ENCODE peak calls at places on chromosomes 4 and X, in four cellular contexts. One of them, this sample, is unnamed.

GRCh38 chr4:10640535-10641159 is 43.9 kb downstream of the CLNK start:
- DNase-seq in breast epithelium: no peak
- DNase-seq in lung: no peak
- DNase-seq in left ventricle myocardium inferior: peak; percentile 15
- DNase-seq in this sample: no peak

GRCh38 chr4:100288167-100288566 is 97.9 kb upstream of the DDIT4L start:
- DNase-seq in left ventricle myocardium inferior: no peak
- DNase-seq in breast epithelium: no peak
- DNase-seq in lung: no peak
- DNase-seq in this sample: no peak

GRCh38 chr4:41890085-41890484 is 45.1 kb upstream of the TMEM33 start:
- DNase-seq in left ventricle myocardium inferior: no peak
- DNase-seq in breast epithelium: no peak
- DNase-seq in lung: no peak
- DNase-seq in this sample: no peak

GRCh38 chr4:5927747-5928146 is 34.9 kb upstream of the CRMP1 start:
- DNase-seq in breast epithelium: no peak
- DNase-seq in left ventricle myocardium inferior: no peak
- DNase-seq in lung: no peak
- DNase-seq in this sample: no peak

GRCh38 chr4:132557660-132558059 is 591.4 kb upstream of the PCDH10 start:
- DNase-seq in left ventricle myocardium inferior: no peak
- DNase-seq in lung: no peak
- DNase-seq in breast epithelium: no peak
- DNase-seq in this sample: no peak

GRCh38 chr4:157012781-157013180 is 41.2 kb upstream of the PDGFC start:
- DNase-seq in left ventricle myocardium inferior: no peak
- DNase-seq in breast epithelium: no peak
- DNase-seq in lung: no peak
- DNase-seq in this sample: no peak

GRCh38 chr4:129223955-129224354 is 128.0 kb downstream of the C4orf33 start:
- DNase-seq in left ventricle myocardium inferior: no peak
- DNase-seq in breast epithelium: no peak
- DNase-seq in lung: no peak
- DNase-seq in this sample: no peak

GRCh38 chr4:33577798-33578197 is 2666.5 kb downstream of the ARAP2 start:
- DNase-seq in lung: no peak
- DNase-seq in left ventricle myocardium inferior: no peak
- DNase-seq in breast epithelium: no peak
- DNase-seq in this sample: no peak

GRCh38 chr4:179325181-179325580 is 1882.9 kb upstream of the AGA start:
- DNase-seq in lung: no peak
- DNase-seq in breast epithelium: no peak
- DNase-seq in left ventricle myocardium inferior: no peak
- DNase-seq in this sample: no peak
- H3K9me3 ChIP-seq in lung: no peaks in the 10 kb centered on the region
- H3K9me3 ChIP-seq in breast epithelium: no peaks in the 10 kb centered on the region
- H3K9me3 ChIP-seq in left ventricle myocardium inferior: no peaks in the 10 kb centered on the region
- H3K9me3 ChIP-seq in this sample: no peaks in the 10 kb centered on the region

GRCh38 chr4:110634320-110635154 is 11.7 kb upstream of the PITX2 start:
- DNase-seq in breast epithelium: no peak
- DNase-seq in lung: no peak
- DNase-seq in left ventricle myocardium inferior: no peak
- DNase-seq in this sample: no peak
- H3K9me3 ChIP-seq in breast epithelium: no peaks in the 10 kb centered on the region
- H3K9me3 ChIP-seq in lung: no peaks in the 10 kb centered on the region
- H3K9me3 ChIP-seq in left ventricle myocardium inferior: no peaks in the 10 kb centered on the region
- H3K9me3 ChIP-seq in this sample: no peaks in the 10 kb centered on the region

GRCh38 chrX:73852022-73852421 is 289.0 kb downstream of the CHIC1 start:
- DNase-seq in breast epithelium: no peak
- DNase-seq in left ventricle myocardium inferior: no peak
- DNase-seq in lung: no peak
- DNase-seq in this sample: no peak
- H3K9me3 ChIP-seq in breast epithelium: no peaks in the 10 kb centered on the region
- H3K9me3 ChIP-seq in left ventricle myocardium inferior: no peaks in the 10 kb centered on the region
- H3K9me3 ChIP-seq in lung: no peaks in the 10 kb centered on the region
- H3K9me3 ChIP-seq in this sample: no peaks in the 10 kb centered on the region

GRCh38 chrX:128699716-128700285 is 647.6 kb upstream of the ACTRT1 start:
- DNase-seq in lung: no peak
- DNase-seq in breast epithelium: no peak
- DNase-seq in left ventricle myocardium inferior: no peak
- DNase-seq in this sample: no peak
- H3K9me3 ChIP-seq in lung: no peaks in the 10 kb centered on the region
- H3K9me3 ChIP-seq in breast epithelium: no peaks in the 10 kb centered on the region
- H3K9me3 ChIP-seq in left ventricle myocardium inferior: no peaks in the 10 kb centered on the region
- H3K9me3 ChIP-seq in this sample: no peaks in the 10 kb centered on the region

DNA sequence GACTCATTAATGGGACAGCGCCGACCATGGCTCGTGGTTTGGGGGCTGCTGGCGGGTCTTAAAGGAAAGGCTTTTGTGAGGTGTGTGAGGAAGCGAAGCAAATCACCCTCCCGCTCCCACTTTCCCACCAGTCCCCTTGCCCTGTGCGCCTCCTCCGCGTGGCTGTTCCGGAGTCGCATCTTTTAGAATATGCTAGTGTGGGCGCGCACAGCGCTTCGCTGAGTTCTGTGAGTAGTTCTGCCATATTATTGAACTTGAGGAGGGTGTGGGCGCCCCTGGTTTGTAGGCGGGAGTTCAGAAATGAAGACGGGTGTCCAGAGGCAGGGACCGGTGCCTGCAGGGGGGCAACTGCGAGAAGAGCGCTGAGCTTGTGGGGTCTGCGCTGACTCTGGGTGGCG is 49.1 kb downstream of the ZNF141 start:
- DNase-seq in lung: no peak
- DNase-seq in breast epithelium: no peak
- DNase-seq in left ventricle myocardium inferior: no peak
- DNase-seq in this sample: no peak
- H3K9me3 ChIP-seq in lung: peaks cover 17% of the 10 kb centered on the region
- H3K9me3 ChIP-seq in breast epithelium: peaks cover 98% of the 10 kb centered on the region
- H3K9me3 ChIP-seq in left ventricle myocardium inferior: peaks cover 100% of the 10 kb centered on the region
- H3K9me3 ChIP-seq in this sample: peaks cover 51% of the 10 kb centered on the region

DNA sequence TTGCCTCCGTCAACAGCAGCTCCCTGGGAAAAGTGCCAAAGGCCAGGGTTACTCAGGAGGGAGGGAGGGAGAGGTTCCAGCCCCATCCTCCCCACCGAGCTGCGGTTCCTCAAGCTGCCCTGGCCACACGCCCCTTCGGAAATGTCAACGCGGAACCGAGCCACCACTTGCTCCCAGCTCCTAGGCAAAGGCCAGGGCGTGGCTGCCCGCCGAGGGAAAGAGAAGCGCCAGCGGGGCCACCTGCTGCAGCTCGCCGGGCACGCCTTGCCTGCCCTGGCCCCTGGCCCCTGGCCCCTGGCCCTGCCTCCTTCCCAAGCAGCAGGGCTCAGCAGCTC is 15.3 kb downstream of the SLC6A8 start:
- DNase-seq in lung: no peak
- DNase-seq in breast epithelium: peak; percentile 65
- DNase-seq in left ventricle myocardium inferior: peak; percentile 42
- DNase-seq in this sample: peak; percentile 69
- H3K9me3 ChIP-seq in lung: no peaks in the 10 kb centered on the region
- H3K9me3 ChIP-seq in breast epithelium: no peaks in the 10 kb centered on the region
- H3K9me3 ChIP-seq in left ventricle myocardium inferior: no peaks in the 10 kb centered on the region
- H3K9me3 ChIP-seq in this sample: no peaks in the 10 kb centered on the region

GRCh38 chrX:2595258-2595657 is 94.5 kb upstream of the DHRSX start:
- DNase-seq in breast epithelium: no peak
- DNase-seq in left ventricle myocardium inferior: no peak
- DNase-seq in lung: no peak
- DNase-seq in this sample: no peak
- H3K9me3 ChIP-seq in breast epithelium: no peaks in the 10 kb centered on the region
- H3K9me3 ChIP-seq in left ventricle myocardium inferior: no peaks in the 10 kb centered on the region
- H3K9me3 ChIP-seq in lung: no peaks in the 10 kb centered on the region
- H3K9me3 ChIP-seq in this sample: no peaks in the 10 kb centered on the region

GRCh38 chr4:30610361-30610760 is 109.8 kb upstream of the PCDH7 start:
- DNase-seq in lung: no peak
- DNase-seq in breast epithelium: no peak
- DNase-seq in left ventricle myocardium inferior: no peak
- DNase-seq in this sample: no peak
- H3K9me3 ChIP-seq in lung: no peaks in the 10 kb centered on the region
- H3K9me3 ChIP-seq in breast epithelium: no peaks in the 10 kb centered on the region
- H3K9me3 ChIP-seq in left ventricle myocardium inferior: peaks cover 6% of the 10 kb centered on the region
- H3K9me3 ChIP-seq in this sample: no peaks in the 10 kb centered on the region

GRCh38 chrX:53550756-53551463 is 116.7 kb upstream of the HSD17B10 start:
- DNase-seq in breast epithelium: no peak
- DNase-seq in left ventricle myocardium inferior: no peak
- DNase-seq in lung: no peak
- DNase-seq in this sample: no peak

GRCh38 chrX:53561912-53562311 is 124.6 kb downstream of the HUWE1 start:
- DNase-seq in lung: no peak
- DNase-seq in left ventricle myocardium inferior: no peak
- DNase-seq in breast epithelium: no peak
- DNase-seq in this sample: no peak

GRCh38 chrX:53558646-53559045 is 124.5 kb upstream of the HSD17B10 start:
- DNase-seq in lung: no peak
- DNase-seq in left ventricle myocardium inferior: no peak
- DNase-seq in breast epithelium: no peak
- DNase-seq in this sample: no peak

GRCh38 chrX:53556868-53557267 is 122.7 kb upstream of the HSD17B10 start:
- DNase-seq in breast epithelium: no peak
- DNase-seq in lung: no peak
- DNase-seq in left ventricle myocardium inferior: no peak
- DNase-seq in this sample: no peak
- H3K9me3 ChIP-seq in breast epithelium: no peaks in the 10 kb centered on the region
- H3K9me3 ChIP-seq in lung: no peaks in the 10 kb centered on the region
- H3K9me3 ChIP-seq in left ventricle myocardium inferior: no peaks in the 10 kb centered on the region
- H3K9me3 ChIP-seq in this sample: no peaks in the 10 kb centered on the region